ENCODE peak calls at places on chromosomes 12 and 14, in eight cellular contexts. Y, X, J, K, T, O, D and I are unnamed samples.

GRCh38 chr12:21330682-21331253 is 3.9 kb downstream of the SLCO1A2 start:
- DNase-seq in Y (peak; percentile 40), X (no peak), J (no peak), K (peak; percentile 18), T (peak; percentile 15), O (no peak), D (peak; percentile 0), I (no peak)

GRCh38 chr12:42791399-42791798 is 201.9 kb upstream of the PRICKLE1 start:
- DNase-seq in Y (no peak), X (no peak), J (no peak), K (no peak), T (peak; percentile 53), O (no peak), D (no peak), I (no peak)

GRCh38 chr14:95196826-95197497 is 39.6 kb upstream of the DICER1 start:
- DNase-seq in Y (no peak), X (no peak), J (no peak), K (no peak), T (no peak), O (no peak), D (no peak), I (no peak)

GRCh38 chr14:66650491-66650911 is 142.6 kb downstream of the GPHN start:
- DNase-seq in Y (no peak), X (no peak), J (no peak), K (no peak), T (no peak), O (no peak), D (no peak), I (no peak)

GRCh38 chr12:52020539-52021336 is 14.0 kb downstream of the TAMALIN start:
- DNase-seq in Y (no peak), X (no peak), J (peak; percentile 97), K (peak; percentile 57), T (peak; percentile 44), O (no peak), D (peak; percentile 47), I (peak; percentile 55)

GRCh38 chr14:100375273-100375962 is 52.3 kb downstream of the SLC25A47 start:
- DNase-seq in Y (no peak), X (peak; percentile 54), J (peak; percentile 88), K (peak; percentile 99), T (peak; percentile 44), O (peak; percentile 89), D (peak; percentile 99), I (peak; percentile 56)

GRCh38 chr12:111596985-111597730 is 2.0 kb downstream of the ATXN2 start:
- DNase-seq in Y (peak; percentile 30), X (no peak), J (peak; percentile 82), K (peak; percentile 62), T (peak; percentile 68), O (peak; percentile 64), D (peak; percentile 55), I (peak; percentile 65)

GRCh38 chr12:89707623-89707991 is 1.0 kb downstream of the ATP2B1 start:
- DNase-seq in Y (peak; percentile 38), X (no peak), J (peak; percentile 88), K (no peak), T (no peak), O (peak; percentile 49), D (no peak), I (no peak)

GRCh38 chr12:18153826-18154225 is 63.8 kb upstream of the RERGL start:
- DNase-seq in Y (no peak), X (no peak), J (no peak), K (no peak), T (no peak), O (no peak), D (no peak), I (no peak)

GRCh38 chr14:35883677-35884293 is 57.6 kb downstream of the BRMS1L start:
- DNase-seq in Y (no peak), X (no peak), J (peak; percentile 59), K (peak; percentile 41), T (peak; percentile 60), O (no peak), D (peak; percentile 18), I (peak; percentile 54)

GRCh38 chr12:124160102-124160501 is 134.8 kb upstream of the RFLNA start:
- DNase-seq in Y (no peak), X (no peak), J (no peak), K (no peak), T (no peak), O (no peak), D (no peak), I (no peak)

GRCh38 chr12:99157946-99158345 is 489.6 kb upstream of the GARIN6 start:
- DNase-seq in Y (no peak), X (no peak), J (no peak), K (no peak), T (peak; percentile 86), O (no peak), D (no peak), I (no peak)

GRCh38 chr14:70662080-70662479 is 20.4 kb downstream of the TTC9 start:
- DNase-seq in Y (no peak), X (no peak), J (no peak), K (no peak), T (peak; percentile 34), O (no peak), D (no peak), I (no peak)

GRCh38 chr12:40105515-40106201 is at the start of gene SLC2A13:
- DNase-seq in Y (peak; percentile 66), X (no peak), J (peak; percentile 94), K (peak; percentile 65), T (peak; percentile 74), O (peak; percentile 82), D (peak; percentile 59), I (peak; percentile 82)

GRCh38 chr12:52916225-52916624 is 11.3 kb upstream of the KRT8 start:
- DNase-seq in Y (no peak), X (no peak), J (no peak), K (no peak), T (no peak), O (no peak), D (no peak), I (no peak)

GRCh38 chr12:87809916-87810315 is 219.3 kb downstream of the C12orf50 start:
- DNase-seq in Y (no peak), X (no peak), J (no peak), K (peak; percentile 77), T (no peak), O (no peak), D (peak; percentile 87), I (no peak)

GRCh38 chr14:74240794-74241610 is 1.8 kb downstream of the VSX2 start:
- DNase-seq in Y (no peak), X (no peak), J (peak; percentile 81), K (peak; percentile 15), T (no peak), O (no peak), D (no peak), I (no peak)

GRCh38 chr14:104372390-104373054 is 207.0 kb upstream of the C14orf180 start:
- DNase-seq in Y (no peak), X (no peak), J (no peak), K (no peak), T (no peak), O (peak; percentile 15), D (no peak), I (no peak)

GRCh38 chr12:100672075-100672592 is 98.7 kb downstream of the GAS2L3 start:
- DNase-seq in Y (no peak), X (no peak), J (peak; percentile 95), K (no peak), T (peak; percentile 55), O (peak; percentile 50), D (no peak), I (no peak)

GRCh38 chr12:106974525-106974924 is 12.4 kb downstream of the MTERF2 start:
- DNase-seq in Y (no peak), X (no peak), J (no peak), K (no peak), T (no peak), O (no peak), D (no peak), I (no peak)

DNA sequence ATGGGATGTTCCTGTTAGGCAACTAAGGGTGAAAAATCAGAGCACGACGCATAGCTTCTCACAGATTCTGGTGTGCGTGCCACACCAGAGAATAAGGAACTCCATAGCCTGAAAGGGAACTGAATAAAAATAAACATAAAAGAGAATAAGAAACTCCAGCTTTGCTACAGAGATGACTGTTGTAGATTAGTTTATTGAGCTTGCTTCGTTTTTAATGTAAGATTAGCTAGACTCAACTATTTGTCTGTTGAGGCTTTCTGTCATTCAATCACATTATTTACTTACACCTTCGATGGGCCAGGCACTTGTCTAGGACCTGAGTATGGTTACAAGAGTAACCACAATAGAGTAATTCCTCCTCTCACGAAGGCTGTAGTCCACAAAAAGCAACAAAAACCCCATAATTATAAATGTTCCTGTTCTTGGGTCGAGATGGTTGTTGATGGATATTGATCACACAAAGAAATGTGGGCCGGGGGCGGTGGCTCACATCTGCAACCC is 807 bp upstream of the ZCCHC8 start:
- DNase-seq in Y (no peak), X (no peak), J (peak; percentile 52), K (no peak), T (no peak), O (no peak), D (no peak), I (no peak)
- H3K4me3 ChIP-seq in Y (no peak overlapping the region), X (peak overlapping the region; percentile 78), J (no peak overlapping the region), K (no peak overlapping the region), T (peak overlapping the region; percentile 83), O (peak overlapping the region; percentile 91), D (no peak overlapping the region), I (peak overlapping the region; percentile 87)

GRCh38 chr12:70364695-70365397 is 1.2 kb upstream of the KCNMB4 start:
- DNase-seq in Y (peak; percentile 11), X (no peak), J (no peak), K (no peak), T (no peak), O (no peak), D (no peak), I (no peak)

GRCh38 chr12:70359458-70360197 is 6.5 kb upstream of the KCNMB4 start:
- DNase-seq in Y (no peak), X (no peak), J (no peak), K (no peak), T (no peak), O (no peak), D (no peak), I (no peak)

GRCh38 chr12:70365398-70365647 is 767 bp upstream of the KCNMB4 start:
- DNase-seq in Y (no peak), X (no peak), J (peak; percentile 85), K (no peak), T (no peak), O (no peak), D (no peak), I (no peak)

GRCh38 chr12:70355972-70356371 is 10.1 kb upstream of the KCNMB4 start:
- DNase-seq in Y (no peak), X (no peak), J (no peak), K (no peak), T (no peak), O (no peak), D (no peak), I (no peak)

GRCh38 chr12:70360218-70360617 is 5.9 kb upstream of the KCNMB4 start:
- DNase-seq in Y (no peak), X (no peak), J (no peak), K (no peak), T (no peak), O (no peak), D (no peak), I (no peak)
- H3K27ac ChIP-seq in Y (no peak overlapping the region), X (no peak overlapping the region), J (no peak overlapping the region), K (no peak overlapping the region), T (no peak overlapping the region), O (no peak overlapping the region), D (no peak overlapping the region), I (no peak overlapping the region)

GRCh38 chr12:93805736-93806141 is 128.6 kb downstream of the CRADD start:
- DNase-seq in Y (no peak), X (no peak), J (no peak), K (no peak), T (no peak), O (no peak), D (no peak), I (no peak)
- H3K4me1 ChIP-seq in Y (peaks cover 1% of the 10 kb centered on the region), X (peaks cover 21% of the 10 kb centered on the region), J (no peaks in the 10 kb centered on the region), K (peaks cover 11% of the 10 kb centered on the region), T (peaks cover 3% of the 10 kb centered on the region), O (peaks cover 29% of the 10 kb centered on the region), D (peaks cover 14% of the 10 kb centered on the region), I (no peaks in the 10 kb centered on the region)

GRCh38 chr12:13981296-13981962 is at the start of gene GRIN2B:
- DNase-seq in Y (no peak), X (no peak), J (peak; percentile 80), K (no peak), T (no peak), O (no peak), D (no peak), I (no peak)
- H3K4me3 ChIP-seq in Y (peak within 1 kb of the TSS; percentile 80), X (peak within 1 kb of the TSS; percentile 30), J (peak within 1 kb of the TSS; percentile 82), K (peak within 1 kb of the TSS; percentile 16), T (no peak within 1 kb of the TSS), O (peak within 1 kb of the TSS; percentile 34), D (no peak within 1 kb of the TSS), I (peak within 1 kb of the TSS; percentile 56)